ENCODE peak calls at places on chromosomes 6 and 20, in six cellular contexts. One of them, this sample, is unnamed.

GRCh38 chr20:6051505-6051904 is 2.4 kb downstream of the LRRN4 start:
- DNase-seq in fibroblast of lung: peak
- DNase-seq in foreskin fibroblast: peak
- DNase-seq in heart left ventricle: no peak
- DNase-seq in glutamatergic neuron: no peak
- DNase-seq in cardiac fibroblast: peak
- DNase-seq in this sample: no peak

GRCh38 chr20:62614961-62615680 is 27.2 kb upstream of the SLCO4A1 start:
- DNase-seq in heart left ventricle: no peak
- DNase-seq in glutamatergic neuron: no peak
- DNase-seq in foreskin fibroblast: no peak
- DNase-seq in cardiac fibroblast: no peak
- DNase-seq in fibroblast of lung: no peak
- DNase-seq in this sample: no peak

GRCh38 chr6:13624871-13625288 is 9.7 kb downstream of the NOL7 start:
- DNase-seq in glutamatergic neuron: no peak
- DNase-seq in heart left ventricle: no peak
- DNase-seq in fibroblast of lung: peak
- DNase-seq in foreskin fibroblast: peak
- DNase-seq in cardiac fibroblast: peak
- DNase-seq in this sample: no peak

GRCh38 chr6:42429836-42430235 is 21.9 kb downstream of the TRERF1 start:
- DNase-seq in heart left ventricle: no peak
- DNase-seq in cardiac fibroblast: no peak
- DNase-seq in glutamatergic neuron: no peak
- DNase-seq in foreskin fibroblast: no peak
- DNase-seq in fibroblast of lung: no peak
- DNase-seq in this sample: no peak

GRCh38 chr6:169589293-169589692 is 112.5 kb downstream of the WDR27 start:
- DNase-seq in foreskin fibroblast: no peak
- DNase-seq in glutamatergic neuron: no peak
- DNase-seq in heart left ventricle: no peak
- DNase-seq in cardiac fibroblast: peak
- DNase-seq in fibroblast of lung: no peak
- DNase-seq in this sample: no peak

GRCh38 chr6:132684267-132684666 is 25.3 kb upstream of the TAAR1 start:
- DNase-seq in foreskin fibroblast: no peak
- DNase-seq in fibroblast of lung: no peak
- DNase-seq in cardiac fibroblast: no peak
- DNase-seq in heart left ventricle: no peak
- DNase-seq in glutamatergic neuron: no peak
- DNase-seq in this sample: no peak

GRCh38 chr6:43593938-43594337 is 18.0 kb downstream of the POLH start:
- DNase-seq in foreskin fibroblast: no peak
- DNase-seq in glutamatergic neuron: no peak
- DNase-seq in fibroblast of lung: peak
- DNase-seq in heart left ventricle: no peak
- DNase-seq in cardiac fibroblast: no peak
- DNase-seq in this sample: no peak

GRCh38 chr6:121724576-121724975 is 289.1 kb downstream of the GJA1 start:
- DNase-seq in foreskin fibroblast: no peak
- DNase-seq in glutamatergic neuron: no peak
- DNase-seq in heart left ventricle: no peak
- DNase-seq in cardiac fibroblast: no peak
- DNase-seq in fibroblast of lung: no peak
- DNase-seq in this sample: no peak

GRCh38 chr6:89270951-89271721 is 44.0 kb downstream of the GABRR2 start:
- DNase-seq in heart left ventricle: no peak
- DNase-seq in glutamatergic neuron: no peak
- DNase-seq in fibroblast of lung: no peak
- DNase-seq in cardiac fibroblast: no peak
- DNase-seq in foreskin fibroblast: no peak
- DNase-seq in this sample: no peak

GRCh38 chr6:139711714-139712585 is 337.5 kb upstream of the CITED2 start:
- DNase-seq in foreskin fibroblast: peak
- DNase-seq in heart left ventricle: no peak
- DNase-seq in cardiac fibroblast: peak
- DNase-seq in glutamatergic neuron: no peak
- DNase-seq in fibroblast of lung: peak
- DNase-seq in this sample: no peak

GRCh38 chr6:146282837-146283236 is 254.0 kb downstream of the GRM1 start:
- DNase-seq in foreskin fibroblast: no peak
- DNase-seq in glutamatergic neuron: no peak
- DNase-seq in cardiac fibroblast: no peak
- DNase-seq in heart left ventricle: no peak
- DNase-seq in fibroblast of lung: no peak
- DNase-seq in this sample: no peak

GRCh38 chr6:161186173-161186769 is 87.6 kb downstream of the AGPAT4 start:
- DNase-seq in fibroblast of lung: peak
- DNase-seq in heart left ventricle: no peak
- DNase-seq in foreskin fibroblast: peak
- DNase-seq in cardiac fibroblast: peak
- DNase-seq in glutamatergic neuron: no peak
- DNase-seq in this sample: peak

GRCh38 chr20:1277529-1278322 is 11.6 kb downstream of the SNPH start:
- DNase-seq in cardiac fibroblast: no peak
- DNase-seq in heart left ventricle: no peak
- DNase-seq in glutamatergic neuron: no peak
- DNase-seq in fibroblast of lung: no peak
- DNase-seq in foreskin fibroblast: no peak
- DNase-seq in this sample: no peak

DNA sequence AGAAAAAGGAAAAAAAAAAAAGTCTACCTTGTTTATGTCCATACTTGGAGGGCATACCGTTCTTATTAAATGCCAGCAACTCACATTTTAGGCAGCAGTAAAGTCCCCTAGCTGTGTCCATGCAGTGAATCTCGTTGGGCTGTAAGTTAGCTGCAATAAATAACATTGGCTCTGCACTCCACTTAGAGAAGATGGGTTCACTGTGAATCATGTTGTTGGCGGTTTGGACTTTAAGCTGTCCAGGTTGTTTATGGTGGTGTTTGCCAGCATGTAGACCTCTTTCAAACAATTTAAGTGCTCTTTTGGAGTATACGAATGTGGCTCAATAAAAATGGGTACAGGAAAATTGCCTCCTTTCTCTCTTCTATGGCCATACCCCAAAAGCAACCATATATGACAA is 127.4 kb downstream of the ZNF217 start:
- DNase-seq in cardiac fibroblast: no peak
- DNase-seq in foreskin fibroblast: no peak
- DNase-seq in heart left ventricle: no peak
- DNase-seq in fibroblast of lung: no peak
- DNase-seq in glutamatergic neuron: no peak
- DNase-seq in this sample: no peak
- TF ChIP-seq CTCF in cardiac fibroblast: no peak
- TF ChIP-seq CTCF in foreskin fibroblast: no peak
- TF ChIP-seq CTCF in heart left ventricle: no peak
- TF ChIP-seq CTCF in fibroblast of lung: no peak
- TF ChIP-seq CTCF in glutamatergic neuron: no peak
- TF ChIP-seq CTCF in this sample: no peak

DNA sequence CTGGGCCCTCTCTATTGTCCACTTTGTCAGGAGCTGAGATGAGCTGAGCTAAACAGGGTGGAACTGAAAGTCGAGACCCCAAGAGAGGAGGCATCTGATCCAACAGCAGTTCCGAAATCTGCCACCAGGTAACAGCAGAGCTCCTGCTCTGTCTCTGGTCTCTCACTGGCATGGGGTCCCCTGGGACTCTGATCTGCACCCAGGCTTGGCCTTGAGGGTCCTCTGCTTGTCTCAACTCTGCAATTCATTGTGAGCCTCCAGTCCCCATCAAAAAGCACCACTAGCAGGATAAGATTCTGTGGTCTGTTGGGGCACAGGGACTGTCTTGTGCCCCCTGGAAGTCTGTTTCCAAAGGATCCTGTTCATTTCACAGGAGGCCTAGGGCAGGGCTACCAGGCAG is 62.5 kb upstream of the TOP1 start:
- DNase-seq in cardiac fibroblast: no peak
- DNase-seq in heart left ventricle: no peak
- DNase-seq in glutamatergic neuron: no peak
- DNase-seq in foreskin fibroblast: no peak
- DNase-seq in fibroblast of lung: no peak
- DNase-seq in this sample: no peak
- TF ChIP-seq CTCF in cardiac fibroblast: peak
- TF ChIP-seq CTCF in heart left ventricle: no peak
- TF ChIP-seq CTCF in glutamatergic neuron: peak
- TF ChIP-seq CTCF in foreskin fibroblast: peak
- TF ChIP-seq CTCF in fibroblast of lung: peak
- TF ChIP-seq CTCF in this sample: peak

GRCh38 chr6:28769626-28770402 is 154.0 kb downstream of the TRIM27 start:
- DNase-seq in glutamatergic neuron: no peak
- DNase-seq in foreskin fibroblast: peak
- DNase-seq in fibroblast of lung: peak
- DNase-seq in heart left ventricle: no peak
- DNase-seq in cardiac fibroblast: peak
- DNase-seq in this sample: no peak
- TF ChIP-seq CTCF in glutamatergic neuron: no peak
- TF ChIP-seq CTCF in foreskin fibroblast: peak
- TF ChIP-seq CTCF in fibroblast of lung: no peak
- TF ChIP-seq CTCF in heart left ventricle: no peak
- TF ChIP-seq CTCF in cardiac fibroblast: peak
- TF ChIP-seq CTCF in this sample: no peak

GRCh38 chr6:101417899-101418298 is 24.4 kb downstream of the GRIK2 start:
- DNase-seq in cardiac fibroblast: no peak
- DNase-seq in foreskin fibroblast: no peak
- DNase-seq in fibroblast of lung: no peak
- DNase-seq in glutamatergic neuron: no peak
- DNase-seq in heart left ventricle: no peak
- DNase-seq in this sample: no peak

GRCh38 chr6:101413773-101414172 is 20.3 kb downstream of the GRIK2 start:
- DNase-seq in glutamatergic neuron: no peak
- DNase-seq in heart left ventricle: no peak
- DNase-seq in fibroblast of lung: no peak
- DNase-seq in cardiac fibroblast: no peak
- DNase-seq in foreskin fibroblast: no peak
- DNase-seq in this sample: no peak
- TF ChIP-seq CTCF in glutamatergic neuron: no peak
- TF ChIP-seq CTCF in heart left ventricle: no peak
- TF ChIP-seq CTCF in fibroblast of lung: no peak
- TF ChIP-seq CTCF in cardiac fibroblast: no peak
- TF ChIP-seq CTCF in foreskin fibroblast: no peak
- TF ChIP-seq CTCF in this sample: no peak

GRCh38 chr6:26258199-26258977 is 106.6 kb upstream of the BTN3A2 start:
- DNase-seq in glutamatergic neuron: no peak
- DNase-seq in foreskin fibroblast: no peak
- DNase-seq in fibroblast of lung: no peak
- DNase-seq in heart left ventricle: no peak
- DNase-seq in cardiac fibroblast: no peak
- DNase-seq in this sample: no peak
- TF ChIP-seq CTCF in glutamatergic neuron: no peak
- TF ChIP-seq CTCF in foreskin fibroblast: peak
- TF ChIP-seq CTCF in fibroblast of lung: no peak
- TF ChIP-seq CTCF in heart left ventricle: no peak
- TF ChIP-seq CTCF in cardiac fibroblast: peak
- TF ChIP-seq CTCF in this sample: peak

GRCh38 chr6:2988076-2988425 is 11.6 kb upstream of the NQO2 start:
- DNase-seq in foreskin fibroblast: no peak
- DNase-seq in glutamatergic neuron: no peak
- DNase-seq in heart left ventricle: no peak
- DNase-seq in fibroblast of lung: no peak
- DNase-seq in cardiac fibroblast: no peak
- DNase-seq in this sample: no peak
- TF ChIP-seq CTCF in foreskin fibroblast: no peak
- TF ChIP-seq CTCF in glutamatergic neuron: no peak
- TF ChIP-seq CTCF in heart left ventricle: no peak
- TF ChIP-seq CTCF in fibroblast of lung: no peak
- TF ChIP-seq CTCF in cardiac fibroblast: no peak
- TF ChIP-seq CTCF in this sample: no peak

GRCh38 chr6:53107091-53107490 is 41.5 kb downstream of the GCM1 start:
- DNase-seq in glutamatergic neuron: no peak
- DNase-seq in fibroblast of lung: peak
- DNase-seq in cardiac fibroblast: peak
- DNase-seq in foreskin fibroblast: peak
- DNase-seq in heart left ventricle: no peak
- DNase-seq in this sample: no peak

GRCh38 chr6:53100561-53100960 is 35.4 kb downstream of the FBXO9 start:
- DNase-seq in foreskin fibroblast: no peak
- DNase-seq in fibroblast of lung: no peak
- DNase-seq in heart left ventricle: no peak
- DNase-seq in cardiac fibroblast: no peak
- DNase-seq in glutamatergic neuron: no peak
- DNase-seq in this sample: no peak

GRCh38 chr6:53104916-53105315 is 39.7 kb downstream of the FBXO9 start:
- DNase-seq in fibroblast of lung: no peak
- DNase-seq in heart left ventricle: no peak
- DNase-seq in cardiac fibroblast: no peak
- DNase-seq in glutamatergic neuron: no peak
- DNase-seq in foreskin fibroblast: no peak
- DNase-seq in this sample: no peak

GRCh38 chr6:53101006-53101405 is 35.8 kb downstream of the FBXO9 start:
- DNase-seq in fibroblast of lung: no peak
- DNase-seq in cardiac fibroblast: no peak
- DNase-seq in heart left ventricle: no peak
- DNase-seq in foreskin fibroblast: no peak
- DNase-seq in glutamatergic neuron: no peak
- DNase-seq in this sample: no peak

DNA sequence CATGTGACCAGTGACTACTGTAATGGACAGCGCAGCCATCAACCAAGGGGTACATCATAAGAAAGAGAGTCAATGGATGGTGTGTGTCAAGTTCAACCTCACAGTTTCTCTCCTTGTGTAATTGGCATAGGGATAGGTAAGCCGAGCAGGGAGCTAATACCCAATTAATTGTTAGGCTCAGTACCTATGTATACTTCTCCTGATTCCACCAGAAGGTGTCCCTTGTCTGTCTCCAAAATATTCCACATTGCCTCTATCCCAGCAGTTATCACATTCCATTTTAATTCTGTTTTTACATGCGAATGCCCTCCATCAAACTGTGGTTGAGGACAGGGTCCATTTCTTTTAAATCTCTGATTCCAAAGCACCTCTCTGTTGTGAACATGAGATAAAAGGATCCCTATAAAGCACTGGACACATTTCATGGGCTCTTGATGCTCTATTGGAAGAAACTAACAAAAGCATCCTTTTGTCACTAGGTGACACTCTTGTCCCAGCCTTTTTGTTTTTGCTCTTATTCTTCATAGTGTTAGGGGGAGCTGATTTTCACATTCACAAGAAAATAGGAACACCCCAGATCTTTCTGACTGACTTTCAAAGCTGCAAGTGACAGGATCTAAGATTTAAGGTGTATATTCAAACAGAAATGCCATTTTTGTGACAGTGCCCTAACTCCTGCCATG is 38.9 kb downstream of the FBXO9 start:
- DNase-seq in foreskin fibroblast: peak
- DNase-seq in glutamatergic neuron: no peak
- DNase-seq in heart left ventricle: no peak
- DNase-seq in fibroblast of lung: peak
- DNase-seq in cardiac fibroblast: peak
- DNase-seq in this sample: no peak
- TF ChIP-seq CTCF in foreskin fibroblast: peak
- TF ChIP-seq CTCF in glutamatergic neuron: no peak
- TF ChIP-seq CTCF in heart left ventricle: no peak
- TF ChIP-seq CTCF in fibroblast of lung: no peak
- TF ChIP-seq CTCF in cardiac fibroblast: no peak
- TF ChIP-seq CTCF in this sample: no peak

This sample was measured in CD14-positive monocyte.